ENCODE peak calls at places on chromosome 22, in seven cellular contexts. A is GM23338, W is esophagus muscularis mucosa, B is GM13977, X is thoracic aorta, J is right lobe of liver, U is WTC11. D is an unnamed sample.

GRCh38 chr22:41003041-41003440 is 51.9 kb downstream of the RBX1 start:
- DNase-seq in W (no peak), J (no peak), U (no peak), A (peak), B (no peak), X (no peak), D (no peak)

GRCh38 chr22:32527756-32528155 is 53.1 kb downstream of the FBXO7 start:
- DNase-seq in X (no peak), U (no peak), J (no peak), B (no peak), W (no peak), A (no peak), D (no peak)

GRCh38 chr22:44026630-44027511 is 2.8 kb downstream of the PARVB start:
- DNase-seq in B (peak), X (peak), W (peak), J (peak), U (no peak), A (no peak), D (peak)

GRCh38 chr22:42419328-42419881 is 12.8 kb downstream of the NFAM1 start:
- DNase-seq in J (no peak), W (no peak), A (no peak), U (no peak), X (no peak), B (peak), D (peak)

GRCh38 chr22:45112136-45112879 is 51.4 kb upstream of the NUP50 start:
- DNase-seq in U (no peak), A (no peak), W (no peak), J (no peak), B (no peak), X (no peak), D (no peak)

GRCh38 chr22:50446708-50447575 is 27.9 kb downstream of the SBF1 start:
- DNase-seq in X (no peak), W (no peak), U (no peak), A (no peak), J (no peak), B (no peak), D (no peak)

GRCh38 chr22:31496735-31497146 is 405 bp downstream of the SFI1 start:
- DNase-seq in J (peak), W (no peak), U (no peak), A (no peak), X (no peak), B (no peak), D (no peak)

GRCh38 chr22:27456696-27457503 is 344.7 kb downstream of the MN1 start:
- DNase-seq in X (no peak), W (no peak), A (no peak), J (no peak), B (no peak), U (no peak), D (no peak)

GRCh38 chr22:35154937-35155387 is 89.0 kb downstream of the ISX start:
- DNase-seq in U (peak), W (no peak), B (peak), J (peak), A (peak), X (no peak), D (peak)

GRCh38 chr22:20021196-20022181 is 579 bp downstream of the TANGO2 start:
- DNase-seq in W (no peak), B (no peak), J (peak), U (no peak), A (no peak), X (no peak), D (no peak)

GRCh38 chr22:31646186-31647019 is 15.6 kb downstream of the PISD start:
- DNase-seq in U (no peak), X (no peak), J (no peak), A (no peak), W (no peak), B (peak), D (peak)

GRCh38 chr22:30411780-30412179 is 13.8 kb upstream of the MTFP1 start:
- DNase-seq in X (no peak), A (no peak), J (no peak), B (no peak), W (no peak), U (no peak), D (no peak)

GRCh38 chr22:46175631-46176030 is 25.3 kb downstream of the PPARA start:
- DNase-seq in X (no peak), U (no peak), W (no peak), J (no peak), A (no peak), B (no peak), D (no peak)

GRCh38 chr22:42581762-42582716 is 28.3 kb downstream of the SERHL2 start:
- DNase-seq in X (peak), J (peak), A (peak), B (peak), U (peak), W (peak), D (peak)

GRCh38 chr22:27110985-27111451 is 453.6 kb downstream of the MIAT start:
- DNase-seq in U (no peak), B (no peak), A (peak), W (no peak), X (no peak), J (no peak), D (no peak)

GRCh38 chr22:35538801-35539321 is 1.8 kb upstream of the RASD2 start:
- DNase-seq in B (no peak), J (peak), W (no peak), X (no peak), A (peak), U (peak), D (peak)

GRCh38 chr22:42010778-42011177 is 12.2 kb downstream of the WBP2NL start:
- DNase-seq in U (no peak), X (no peak), B (no peak), W (no peak), A (no peak), J (no peak), D (no peak)

GRCh38 chr22:32024791-32025190 is 18.3 kb upstream of the SLC5A1 start:
- DNase-seq in J (no peak), X (no peak), A (no peak), U (no peak), W (no peak), B (no peak), D (no peak)

GRCh38 chr22:29691636-29692326 is 28.0 kb upstream of the CABP7 start:
- DNase-seq in X (no peak), B (no peak), J (no peak), W (no peak), U (peak), A (peak), D (no peak)

GRCh38 chr22:46129390-46130041 is 20.8 kb upstream of the PPARA start:
- DNase-seq in A (no peak), W (no peak), X (no peak), U (no peak), J (peak), B (no peak), D (peak)

GRCh38 chr22:50434849-50435700 is 39.8 kb downstream of the SBF1 start:
- DNase-seq in X (no peak), W (no peak), U (no peak), B (no peak), A (no peak), J (no peak), D (no peak)

GRCh38 chr22:17945851-17946690 is 78.3 kb downstream of the MICAL3 start:
- DNase-seq in J (no peak), B (peak), A (no peak), W (no peak), U (no peak), X (no peak), D (peak)
- TF ChIP-seq CTCF in J (no peak), B (peak), A (no peak), W (no peak), U (no peak), X (no peak), D (peak)

DNA sequence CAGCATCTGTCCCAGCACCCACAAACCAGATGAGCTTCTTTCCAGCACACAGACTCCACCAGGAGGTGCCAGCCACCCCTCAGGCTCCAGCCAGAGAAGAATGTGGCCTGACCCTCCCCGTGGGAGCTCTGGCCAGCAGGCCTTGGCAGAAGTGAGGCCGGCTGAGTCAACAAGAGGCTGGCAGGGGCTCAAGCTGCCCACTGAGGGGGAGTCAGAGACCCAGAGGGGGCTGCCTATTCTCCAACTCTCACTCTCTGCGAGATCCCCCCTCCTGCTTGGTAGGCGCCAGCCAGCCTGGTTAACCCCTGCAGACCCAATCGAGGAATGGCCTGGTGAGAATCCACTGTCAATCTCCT is 10.6 kb upstream of the CDC42EP1 start:
- DNase-seq in U (no peak), X (no peak), B (no peak), A (no peak), J (peak), W (no peak), D (no peak)
- TF ChIP-seq CTCF in U (no peak), X (peak), B (no peak), A (peak), J (peak), W (peak), D (no peak)

GRCh38 chr22:39381930-39382329 is 17.6 kb upstream of the TAB1 start:
- DNase-seq in J (no peak), X (no peak), B (no peak), U (no peak), A (no peak), W (no peak), D (no peak)

GRCh38 chr22:39382410-39382809 is 17.2 kb upstream of the TAB1 start:
- DNase-seq in A (no peak), U (no peak), J (no peak), B (peak), X (no peak), W (no peak), D (peak)

GRCh38 chr22:39388261-39389011 is 11.1 kb upstream of the TAB1 start:
- DNase-seq in B (peak), W (peak), U (peak), J (peak), X (peak), A (peak), D (peak)

GRCh38 chr22:39383841-39384625 is 15.5 kb upstream of the TAB1 start:
- DNase-seq in U (no peak), B (no peak), A (no peak), X (no peak), J (no peak), W (no peak), D (no peak)

GRCh38 chr22:39384750-39385480 is 14.7 kb upstream of the TAB1 start:
- DNase-seq in U (peak), W (no peak), X (no peak), A (peak), J (no peak), B (no peak), D (no peak)
- TF ChIP-seq CTCF in U (peak), W (peak), X (no peak), A (peak), J (peak), B (no peak), D (peak)

DNA sequence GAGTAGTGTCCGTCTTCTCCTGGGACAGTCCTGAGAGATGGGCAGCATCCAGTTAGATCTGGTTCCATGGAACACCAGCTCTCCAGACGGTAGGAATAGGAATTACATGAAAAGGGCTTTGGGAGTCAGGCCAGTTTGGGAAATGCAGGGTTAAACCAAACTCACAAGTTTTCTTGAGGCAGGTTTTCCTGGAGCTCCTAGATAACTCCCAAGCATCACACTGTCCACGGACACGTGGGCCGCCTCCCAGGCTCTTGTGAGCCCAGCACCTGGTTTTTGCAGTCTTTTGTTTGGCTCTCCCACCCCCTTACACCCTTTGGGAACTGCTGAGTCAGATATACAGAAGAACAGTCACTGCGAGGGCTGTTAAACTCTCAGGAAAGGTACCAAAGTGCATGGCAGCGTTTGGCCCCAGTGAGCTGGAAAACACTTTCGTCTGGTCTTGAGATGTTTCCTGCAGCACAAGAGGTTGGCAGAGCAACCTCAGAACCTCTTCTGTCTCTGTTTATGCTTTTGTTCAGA is 90.0 kb downstream of the BCR start:
- DNase-seq in U (no peak), X (no peak), B (no peak), W (no peak), J (no peak), A (peak), D (no peak)
- TF ChIP-seq CTCF in U (no peak), X (no peak), B (no peak), W (no peak), J (no peak), A (peak), D (no peak)

GRCh38 chr22:49244466-49245420 is 582.9 kb downstream of the BRD1 start:
- DNase-seq in X (no peak), A (no peak), U (no peak), W (peak), J (peak), B (no peak), D (no peak)
- TF ChIP-seq CTCF in X (no peak), A (no peak), U (no peak), W (no peak), J (no peak), B (no peak), D (no peak)

D was measured in GM13976.